ENCODE peak calls at places on chromosomes 7 and 10, in four cellular contexts. E, Q, J and T are unnamed samples.

GRCh38 chr10:113094114-113094486 is 144.1 kb downstream of the TCF7L2 start:
- DNase-seq in E (no peak), Q (no peak), J (no peak), T (peak)

GRCh38 chr7:22851140-22851539 is 28.5 kb upstream of the TOMM7 start:
- DNase-seq in E (no peak), Q (no peak), J (no peak), T (no peak)

GRCh38 chr10:21432266-21432665 is 93.2 kb downstream of the SKIDA1 start:
- DNase-seq in E (no peak), Q (no peak), J (no peak), T (no peak)

GRCh38 chr7:50303082-50303893 is 1.2 kb upstream of the IKZF1 start:
- DNase-seq in E (no peak), Q (no peak), J (peak), T (peak)

GRCh38 chr7:699260-700170 is 27.0 kb upstream of the DNAAF5 start:
- DNase-seq in E (no peak), Q (no peak), J (no peak), T (no peak)

GRCh38 chr10:16360001-16360400 is 76.8 kb upstream of the PTER start:
- DNase-seq in E (no peak), Q (no peak), J (no peak), T (no peak)

GRCh38 chr7:767580-767940 is 40.5 kb upstream of the PRKAR1B start:
- DNase-seq in E (no peak), Q (no peak), J (no peak), T (no peak)

GRCh38 chr10:17238445-17239275 is 10.6 kb downstream of the VIM start:
- DNase-seq in E (no peak), Q (no peak), J (no peak), T (no peak)

GRCh38 chr10:70212879-70213278 is 20.4 kb downstream of the PPA1 start:
- DNase-seq in E (no peak), Q (no peak), J (no peak), T (no peak)

GRCh38 chr7:111264111-111264868 is 173.4 kb downstream of the LRRN3 start:
- DNase-seq in E (no peak), Q (no peak), J (no peak), T (no peak)

GRCh38 chr7:133688483-133689239 is 435.8 kb downstream of the EXOC4 start:
- DNase-seq in E (no peak), Q (no peak), J (no peak), T (no peak)

GRCh38 chr7:44378744-44379143 is 53.4 kb upstream of the CAMK2B start:
- DNase-seq in E (no peak), Q (no peak), J (no peak), T (no peak)

GRCh38 chr10:52488606-52489485 is 174.8 kb downstream of the DKK1 start:
- DNase-seq in E (no peak), Q (peak), J (no peak), T (peak)

GRCh38 chr10:61594430-61594829 is 68.3 kb upstream of the CABCOCO1 start:
- DNase-seq in E (no peak), Q (no peak), J (no peak), T (no peak)

GRCh38 chr10:58712982-58713381 is 200.3 kb downstream of the BICC1 start:
- DNase-seq in E (no peak), Q (no peak), J (no peak), T (no peak)

GRCh38 chr7:46651070-46651469 is 730.0 kb upstream of the IGFBP3 start:
- DNase-seq in E (no peak), Q (peak), J (no peak), T (no peak)

GRCh38 chr10:84329094-84329611 is 764 bp downstream of the CCSER2 start:
- DNase-seq in E (no peak), Q (peak), J (peak), T (peak)

GRCh38 chr10:86085136-86085535 is 281.5 kb downstream of the GRID1 start:
- DNase-seq in E (no peak), Q (no peak), J (no peak), T (no peak)

GRCh38 chr10:116298586-116298985 is 25.6 kb upstream of the GFRA1 start:
- DNase-seq in E (no peak), Q (no peak), J (no peak), T (no peak)